ENCODE peak calls at places on chromosomes 4 and X, in six cellular contexts. S is GM23338, L is nephron progenitor cell, Z is Calu3, Q is LNCaP clone FGC, F is tibial artery. O is an unnamed sample.

GRCh38 chr4:123785515-123785914 is 388.9 kb downstream of the SPRY1 start:
- DNase-seq in Z (no peak), Q (no peak), L (no peak), S (peak; percentile 32), F (peak; percentile 83), O (no peak)

GRCh38 chr4:52995341-52996030 is 133.4 kb downstream of the RASL11B start:
- DNase-seq in S (no peak), L (no peak), Z (no peak), Q (no peak), F (no peak), O (no peak)

GRCh38 chr4:10106421-10107039 is 10.1 kb downstream of the WDR1 start:
- DNase-seq in F (peak; percentile 96), L (no peak), Q (no peak), Z (peak; percentile 59), S (no peak), O (peak; percentile 46)

GRCh38 chr4:1608821-1609500 is 75.2 kb downstream of the FAM53A start:
- DNase-seq in Z (no peak), L (no peak), Q (no peak), S (no peak), F (no peak), O (no peak)

GRCh38 chr4:118968813-118969212 is 80.2 kb downstream of the SYNPO2 start:
- DNase-seq in Z (no peak), Q (no peak), L (no peak), F (no peak), S (no peak), O (no peak)

GRCh38 chr4:87309625-87310024 is 13.1 kb downstream of the HSD17B13 start:
- DNase-seq in S (no peak), Q (no peak), L (no peak), Z (no peak), F (no peak), O (no peak)

GRCh38 chr4:101667348-101667747 is 123.2 kb upstream of the BANK1 start:
- DNase-seq in Q (no peak), F (no peak), L (no peak), Z (no peak), S (no peak), O (no peak)

GRCh38 chrX:66022742-66023725 is 16.8 kb downstream of the VSIG4 start:
- DNase-seq in Q (no peak), L (no peak), Z (no peak), S (peak; percentile 50), F (no peak), O (no peak)

GRCh38 chr4:25926473-25926872 is 12.5 kb downstream of the SMIM20 start:
- DNase-seq in L (no peak), F (no peak), S (no peak), Q (no peak), Z (no peak), O (no peak)

GRCh38 chr4:152500798-152501434 is 35.0 kb downstream of the FBXW7 start:
- DNase-seq in Z (peak; percentile 58), F (no peak), L (peak; percentile 50), S (peak; percentile 96), Q (peak; percentile 83), O (peak; percentile 48)

GRCh38 chr4:140116442-140117104 is 37.4 kb downstream of the MAML3 start:
- DNase-seq in S (peak; percentile 28), F (no peak), Q (no peak), Z (no peak), L (no peak), O (no peak)

GRCh38 chrX:97367149-97367548 is 483.4 kb downstream of the RPA4 start:
- DNase-seq in Q (peak; percentile 23), S (no peak), Z (no peak), F (no peak), L (no peak), O (no peak)

GRCh38 chrX:8726031-8726652 is 5.8 kb downstream of the ANOS1 start:
- DNase-seq in L (no peak), Z (no peak), S (peak; percentile 35), Q (peak; percentile 37), F (no peak), O (no peak)

GRCh38 chr4:1090465-1091440 is 22.6 kb downstream of the RNF212 start:
- DNase-seq in S (no peak), F (no peak), L (no peak), Q (no peak), Z (no peak), O (no peak)

GRCh38 chr4:141896687-141897086 is 260.3 kb downstream of the IL15 start:
- DNase-seq in S (no peak), F (no peak), Z (no peak), L (no peak), Q (no peak), O (no peak)

GRCh38 chrX:7435822-7436221 is 287.9 kb upstream of the PUDP start:
- DNase-seq in S (no peak), F (no peak), L (no peak), Q (no peak), Z (no peak), O (no peak)

GRCh38 chr4:54322817-54323417 is 93.8 kb downstream of the PDGFRA start:
- DNase-seq in Z (peak; percentile 67), L (peak; percentile 74), Q (peak; percentile 28), F (peak; percentile 45), S (peak; percentile 94), O (peak; percentile 70)

GRCh38 chr4:87502580-87503238 is 26.5 kb downstream of the SPARCL1 start:
- DNase-seq in L (no peak), F (no peak), Q (peak; percentile 81), Z (no peak), S (no peak), O (no peak)

GRCh38 chr4:184232212-184232611 is 14.5 kb upstream of the ENPP6 start:
- DNase-seq in F (no peak), Z (no peak), Q (no peak), S (no peak), L (no peak), O (no peak)

GRCh38 chr4:72031868-72032619 is at the start of gene NPFFR2:
- DNase-seq in Q (no peak), F (no peak), Z (peak; percentile 52), L (peak; percentile 73), S (peak; percentile 76), O (peak; percentile 58)

GRCh38 chr4:145935253-145936141 is 3.1 kb downstream of the ZNF827 start:
- DNase-seq in Q (no peak), S (peak; percentile 68), Z (no peak), L (peak; percentile 73), F (no peak), O (no peak)

GRCh38 chrX:114798902-114799301 is 215.0 kb downstream of the HTR2C start:
- DNase-seq in Q (no peak), Z (no peak), F (no peak), L (no peak), S (no peak), O (no peak)

GRCh38 chrX:108312938-108313337 is 125.3 kb downstream of the COL4A6 start:
- DNase-seq in Z (peak; percentile 13), S (peak; percentile 61), F (no peak), Q (peak; percentile 93), L (peak; percentile 48), O (peak; percentile 57)

GRCh38 chrX:153968754-153969124 is 2.9 kb downstream of the HCFC1 start:
- DNase-seq in F (no peak), Q (no peak), L (peak; percentile 53), Z (no peak), S (peak; percentile 22), O (no peak)

GRCh38 chrX:133523094-133523493 is 107.8 kb upstream of the GPC4 start:
- DNase-seq in S (no peak), L (no peak), Z (no peak), Q (no peak), F (peak; percentile 22), O (no peak)

GRCh38 chrX:131958724-131959123 is 64.4 kb upstream of the STK26 start:
- DNase-seq in S (no peak), F (no peak), Z (no peak), Q (no peak), L (no peak), O (no peak)

GRCh38 chr4:27003602-27004238 is 143.1 kb downstream of the STIM2 start:
- DNase-seq in F (no peak), Q (no peak), Z (no peak), L (no peak), S (no peak), O (no peak)

GRCh38 chr4:152708361-152708760 is 28.6 kb upstream of the TMEM154 start:
- DNase-seq in S (no peak), L (no peak), F (no peak), Z (no peak), Q (peak; percentile 54), O (no peak)

GRCh38 chrX:125786306-125786705 is 379.8 kb downstream of the DCAF12L2 start:
- DNase-seq in S (no peak), F (no peak), Z (no peak), Q (no peak), L (no peak), O (no peak)

GRCh38 chrX:78199851-78200250 is 60.4 kb upstream of the TAF9B start:
- DNase-seq in Q (no peak), S (peak; percentile 3), F (no peak), L (no peak), Z (no peak), O (no peak)
- TF ChIP-seq CTCF in Q (peak; percentile 21), S (peak; percentile 35), F (no peak), L (no peak), Z (no peak), O (peak; percentile 32)

GRCh38 chr4:105527081-105527480 is 25.3 kb upstream of the ARHGEF38 start:
- DNase-seq in Q (no peak), F (no peak), L (no peak), Z (no peak), S (peak; percentile 8), O (no peak)

GRCh38 chr4:105526656-105527055 is 25.8 kb upstream of the ARHGEF38 start:
- DNase-seq in Q (no peak), Z (no peak), S (no peak), F (no peak), L (no peak), O (no peak)

GRCh38 chr4:105520819-105521790 is 31.3 kb upstream of the ARHGEF38 start:
- DNase-seq in L (peak; percentile 37), F (no peak), S (peak; percentile 76), Z (peak; percentile 55), Q (no peak), O (peak; percentile 53)
- TF ChIP-seq CTCF in L (peak; percentile 64), F (peak; percentile 52), S (peak; percentile 83), Z (peak; percentile 55), Q (peak; percentile 67), O (peak; percentile 73)

DNA sequence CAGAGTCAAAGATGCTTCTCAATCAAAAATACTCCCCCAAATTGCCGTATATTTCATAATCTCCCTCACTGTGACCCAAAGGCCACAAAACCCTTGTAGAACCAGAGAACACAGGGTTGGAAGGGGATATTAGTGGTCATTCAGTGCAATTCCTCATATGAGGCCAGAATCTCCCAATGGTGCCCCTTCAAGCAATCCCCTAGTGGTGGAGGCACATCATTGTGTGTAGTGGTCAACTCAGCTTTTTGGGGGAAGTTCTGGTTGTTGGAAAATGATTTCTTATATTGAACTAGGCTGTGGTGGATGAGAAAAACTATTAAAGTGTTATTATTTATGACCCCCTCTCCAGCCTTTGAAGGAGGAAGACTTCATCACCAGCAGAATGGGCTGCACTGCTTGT is 17.6 kb upstream of the BOD1L1 start:
- DNase-seq in Z (no peak), S (peak; percentile 41), L (no peak), F (no peak), Q (no peak), O (no peak)
- TF ChIP-seq CTCF in Z (no peak), S (peak; percentile 43), L (no peak), F (no peak), Q (no peak), O (no peak)

DNA sequence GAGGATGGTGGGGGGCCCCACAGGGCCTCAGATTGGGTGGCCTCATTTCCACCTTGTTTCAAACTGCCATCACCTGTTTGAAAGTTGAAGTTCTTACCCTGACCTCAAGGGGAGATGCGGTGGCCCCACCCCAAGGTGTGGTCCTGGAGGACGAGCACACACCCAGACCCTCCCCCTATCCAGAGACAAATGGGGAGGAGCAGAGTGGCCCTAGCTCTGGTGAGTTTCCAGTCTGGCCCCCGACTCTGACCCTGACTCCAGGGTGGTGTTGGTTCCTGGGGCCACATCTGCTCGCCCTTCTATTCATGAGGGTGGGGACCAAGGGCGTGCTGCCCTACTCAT is 36.3 kb upstream of the ADRA2C start:
- DNase-seq in Z (no peak), F (no peak), Q (no peak), S (peak; percentile 58), L (no peak), O (no peak)
- TF ChIP-seq CTCF in Z (no peak), F (no peak), Q (no peak), S (peak; percentile 13), L (no peak), O (no peak)